ENCODE peak calls at places on chromosomes 12 and 14, in four cellular contexts. One of them, this sample, is unnamed.

GRCh38 chr12:119208626-119209061 is 29.9 kb downstream of the HSPB8 start:
- DNase-seq in fibroblast of lung: peak; percentile 58
- DNase-seq in NCI-H524: no peak
- DNase-seq in T47D: no peak
- DNase-seq in this sample: no peak

GRCh38 chr12:94875525-94875924 is 128.0 kb downstream of the NDUFA12 start:
- DNase-seq in NCI-H524: peak; percentile 27
- DNase-seq in T47D: no peak
- DNase-seq in fibroblast of lung: peak; percentile 28
- DNase-seq in this sample: peak; percentile 29

GRCh38 chr12:91854725-91855124 is 290.9 kb downstream of the BTG1 start:
- DNase-seq in fibroblast of lung: peak; percentile 93
- DNase-seq in T47D: no peak
- DNase-seq in NCI-H524: no peak
- DNase-seq in this sample: no peak

GRCh38 chr12:27112891-27113290 is 30.5 kb upstream of the C12orf71 start:
- DNase-seq in fibroblast of lung: peak; percentile 2
- DNase-seq in NCI-H524: no peak
- DNase-seq in T47D: no peak
- DNase-seq in this sample: no peak

GRCh38 chr14:24171422-24172260 is at the start of gene REC8:
- DNase-seq in T47D: no peak
- DNase-seq in NCI-H524: peak; percentile 100
- DNase-seq in fibroblast of lung: peak; percentile 85
- DNase-seq in this sample: no peak

GRCh38 chr14:103925316-103925715 is 2.9 kb upstream of the TDRD9 start:
- DNase-seq in fibroblast of lung: no peak
- DNase-seq in T47D: no peak
- DNase-seq in NCI-H524: no peak
- DNase-seq in this sample: no peak

GRCh38 chr12:103334447-103334846 is 161.3 kb downstream of the C12orf42 start:
- DNase-seq in T47D: no peak
- DNase-seq in fibroblast of lung: no peak
- DNase-seq in NCI-H524: peak; percentile 96
- DNase-seq in this sample: no peak

GRCh38 chr14:32201816-32202467 is at the start of gene RNU6-7:
- DNase-seq in NCI-H524: peak; percentile 87
- DNase-seq in T47D: no peak
- DNase-seq in fibroblast of lung: peak; percentile 64
- DNase-seq in this sample: no peak